ENCODE peak calls at places on chromosome 14, in five cellular contexts. One of them, this sample, is unnamed. For H3K36me3, the result is how much of the 10 kb centered on the place peaks cover.

GRCh38 chr14:81435578-81436295 is 35.6 kb upstream of the STON2 start:
- DNase-seq in tibial artery: peak
- DNase-seq in heart left ventricle: peak
- DNase-seq in aorta: peak
- DNase-seq in CD8-positive, alpha-beta T cell: peak
- DNase-seq in this sample: no peak

GRCh38 chr14:31291210-31291609 is 83.6 kb upstream of the HECTD1 start:
- DNase-seq in tibial artery: no peak
- DNase-seq in heart left ventricle: no peak
- DNase-seq in aorta: no peak
- DNase-seq in CD8-positive, alpha-beta T cell: no peak
- DNase-seq in this sample: no peak

GRCh38 chr14:93285048-93285447 is 47.8 kb downstream of the BTBD7 start:
- DNase-seq in tibial artery: no peak
- DNase-seq in heart left ventricle: no peak
- DNase-seq in aorta: no peak
- DNase-seq in CD8-positive, alpha-beta T cell: no peak
- DNase-seq in this sample: no peak

GRCh38 chr14:71322660-71323250 is 415.5 kb downstream of the PCNX1 start:
- DNase-seq in tibial artery: no peak
- DNase-seq in heart left ventricle: no peak
- DNase-seq in aorta: no peak
- DNase-seq in CD8-positive, alpha-beta T cell: no peak
- DNase-seq in this sample: peak

GRCh38 chr14:59632381-59632780 is 55.8 kb upstream of the CCDC175 start:
- DNase-seq in tibial artery: no peak
- DNase-seq in heart left ventricle: no peak
- DNase-seq in aorta: no peak
- DNase-seq in CD8-positive, alpha-beta T cell: no peak
- DNase-seq in this sample: no peak

GRCh38 chr14:39322807-39323206 is 89.1 kb downstream of the MIA2 start:
- DNase-seq in tibial artery: no peak
- DNase-seq in heart left ventricle: no peak
- DNase-seq in aorta: no peak
- DNase-seq in CD8-positive, alpha-beta T cell: no peak
- DNase-seq in this sample: no peak

GRCh38 chr14:38839743-38840375 is 263.2 kb downstream of the SEC23A start:
- DNase-seq in tibial artery: no peak
- DNase-seq in heart left ventricle: no peak
- DNase-seq in aorta: no peak
- DNase-seq in CD8-positive, alpha-beta T cell: no peak
- DNase-seq in this sample: no peak

GRCh38 chr14:34496679-34497513 is 34.9 kb upstream of the SPTSSA start:
- DNase-seq in tibial artery: peak
- DNase-seq in heart left ventricle: peak
- DNase-seq in aorta: peak
- DNase-seq in CD8-positive, alpha-beta T cell: no peak
- DNase-seq in this sample: no peak

GRCh38 chr14:48323655-48324054 is 648.2 kb upstream of the MDGA2 start:
- DNase-seq in tibial artery: no peak
- DNase-seq in heart left ventricle: no peak
- DNase-seq in aorta: no peak
- DNase-seq in CD8-positive, alpha-beta T cell: no peak
- DNase-seq in this sample: no peak

GRCh38 chr14:93269341-93270068 is 62.4 kb downstream of the UBR7 start:
- DNase-seq in tibial artery: no peak
- DNase-seq in heart left ventricle: no peak
- DNase-seq in aorta: no peak
- DNase-seq in CD8-positive, alpha-beta T cell: no peak
- DNase-seq in this sample: no peak

GRCh38 chr14:69039287-69039628 is 60.2 kb upstream of the ACTN1 start:
- DNase-seq in tibial artery: no peak
- DNase-seq in heart left ventricle: no peak
- DNase-seq in aorta: no peak
- DNase-seq in CD8-positive, alpha-beta T cell: no peak
- DNase-seq in this sample: no peak

GRCh38 chr14:89252887-89253532 is 164.0 kb downstream of the FOXN3 start:
- DNase-seq in tibial artery: peak
- DNase-seq in heart left ventricle: no peak
- DNase-seq in aorta: peak
- DNase-seq in CD8-positive, alpha-beta T cell: no peak
- DNase-seq in this sample: no peak

GRCh38 chr14:33762462-33762861 is 188.4 kb downstream of the EGLN3 start:
- DNase-seq in tibial artery: no peak
- DNase-seq in heart left ventricle: no peak
- DNase-seq in aorta: no peak
- DNase-seq in CD8-positive, alpha-beta T cell: no peak
- DNase-seq in this sample: no peak

GRCh38 chr14:102241147-102241546 is 63.8 kb downstream of the MOK start:
- DNase-seq in tibial artery: no peak
- DNase-seq in heart left ventricle: no peak
- DNase-seq in aorta: peak
- DNase-seq in CD8-positive, alpha-beta T cell: no peak
- DNase-seq in this sample: no peak

GRCh38 chr14:77849711-77850110 is 49.8 kb downstream of the ADCK1 start:
- DNase-seq in tibial artery: no peak
- DNase-seq in heart left ventricle: no peak
- DNase-seq in aorta: no peak
- DNase-seq in CD8-positive, alpha-beta T cell: no peak
- DNase-seq in this sample: no peak

GRCh38 chr14:90774316-90774715 is 41.9 kb downstream of the TTC7B start:
- DNase-seq in tibial artery: no peak
- DNase-seq in heart left ventricle: no peak
- DNase-seq in aorta: no peak
- DNase-seq in CD8-positive, alpha-beta T cell: no peak
- DNase-seq in this sample: no peak

GRCh38 chr14:49995162-49995561 is 102.3 kb downstream of the ARF6 start:
- DNase-seq in tibial artery: no peak
- DNase-seq in heart left ventricle: no peak
- DNase-seq in aorta: no peak
- DNase-seq in CD8-positive, alpha-beta T cell: no peak
- DNase-seq in this sample: no peak

DNA sequence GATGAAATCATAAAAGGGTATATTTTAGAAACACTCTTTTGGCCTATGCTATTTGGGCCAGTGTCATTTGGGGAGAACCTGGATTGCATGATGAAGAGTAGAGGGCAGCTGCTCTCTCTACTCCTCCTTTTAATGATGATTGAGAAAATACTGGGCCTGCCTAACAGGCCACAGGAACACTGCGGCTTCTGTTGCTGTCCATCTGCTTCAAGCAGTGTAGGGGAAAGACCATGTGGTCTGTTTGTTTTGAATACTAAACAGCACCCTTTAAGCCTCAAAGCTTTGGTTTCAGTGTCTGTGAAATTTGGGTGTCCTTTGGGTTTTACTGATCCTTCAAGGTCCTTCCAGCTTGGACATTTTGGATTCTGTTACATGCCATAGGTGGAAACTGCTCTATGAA is 78.0 kb downstream of the TTC6 start:
- DNase-seq in tibial artery: no peak
- DNase-seq in heart left ventricle: no peak
- DNase-seq in aorta: no peak
- DNase-seq in CD8-positive, alpha-beta T cell: no peak
- DNase-seq in this sample: no peak
- H3K27ac ChIP-seq in tibial artery: no peak
- H3K27ac ChIP-seq in heart left ventricle: no peak
- H3K27ac ChIP-seq in aorta: no peak
- H3K27ac ChIP-seq in CD8-positive, alpha-beta T cell: no peak
- H3K27ac ChIP-seq in this sample: no peak

DNA sequence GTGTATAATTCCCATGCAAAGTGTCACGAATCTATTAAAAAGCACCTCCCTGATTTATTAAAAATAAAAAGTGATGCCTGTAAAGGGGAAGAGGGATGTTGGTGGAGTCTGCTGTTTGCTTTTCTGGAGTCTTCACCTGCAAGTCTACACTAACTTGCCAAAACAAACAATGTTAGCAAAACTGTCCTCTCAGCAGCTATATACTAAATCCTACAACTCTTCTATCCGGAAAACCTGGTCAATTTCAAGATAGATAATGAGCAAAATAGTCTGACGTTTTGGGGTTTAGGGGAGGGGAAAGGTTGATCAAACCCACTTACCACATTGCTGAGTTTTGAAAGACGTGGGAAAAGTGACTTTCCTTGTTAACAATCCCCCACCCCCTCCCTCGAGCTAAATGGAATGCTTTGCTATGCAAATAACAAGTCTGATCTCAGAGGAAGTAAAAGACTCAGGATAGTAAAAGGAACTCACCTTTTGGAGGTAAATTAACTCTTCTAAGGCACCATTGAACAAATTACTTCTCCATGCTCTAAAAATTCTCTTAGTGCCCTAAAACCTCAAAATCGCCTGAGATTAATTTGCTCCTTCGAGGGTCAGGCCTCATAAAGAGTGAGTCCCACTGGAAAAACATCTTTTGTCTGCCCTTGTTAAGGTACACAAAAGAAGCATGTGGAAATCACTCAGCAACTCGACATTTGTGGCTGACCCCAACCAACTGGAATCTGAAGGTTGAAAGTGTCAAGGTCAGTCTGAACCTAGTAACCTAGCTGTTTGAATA is 13.5 kb downstream of the BMP4 start:
- DNase-seq in tibial artery: no peak
- DNase-seq in heart left ventricle: no peak
- DNase-seq in aorta: no peak
- DNase-seq in CD8-positive, alpha-beta T cell: no peak
- DNase-seq in this sample: no peak
- H3K36me3 ChIP-seq in tibial artery: under half
- H3K36me3 ChIP-seq in heart left ventricle: under half
- H3K36me3 ChIP-seq in aorta: under half
- H3K36me3 ChIP-seq in CD8-positive, alpha-beta T cell: under half
- H3K36me3 ChIP-seq in this sample: under half

GRCh38 chr14:103524002-103524785 is 1.6 kb upstream of the CKB start:
- DNase-seq in tibial artery: no peak
- DNase-seq in heart left ventricle: no peak
- DNase-seq in aorta: no peak
- DNase-seq in CD8-positive, alpha-beta T cell: no peak
- DNase-seq in this sample: no peak

GRCh38 chr14:103523583-103523969 is 946 bp upstream of the CKB start:
- DNase-seq in tibial artery: no peak
- DNase-seq in heart left ventricle: no peak
- DNase-seq in aorta: no peak
- DNase-seq in CD8-positive, alpha-beta T cell: no peak
- DNase-seq in this sample: no peak

GRCh38 chr14:103522028-103522581 is 525 bp downstream of the CKB start:
- DNase-seq in tibial artery: peak
- DNase-seq in heart left ventricle: peak
- DNase-seq in aorta: peak
- DNase-seq in CD8-positive, alpha-beta T cell: no peak
- DNase-seq in this sample: no peak

GRCh38 chr14:103521438-103521961 is 1.1 kb downstream of the CKB start:
- DNase-seq in tibial artery: no peak
- DNase-seq in heart left ventricle: peak
- DNase-seq in aorta: no peak
- DNase-seq in CD8-positive, alpha-beta T cell: no peak
- DNase-seq in this sample: peak

GRCh38 chr14:103522649-103523582 is at the start of gene CKB:
- DNase-seq in tibial artery: peak
- DNase-seq in heart left ventricle: peak
- DNase-seq in aorta: peak
- DNase-seq in CD8-positive, alpha-beta T cell: peak
- DNase-seq in this sample: no peak
- H3K27ac ChIP-seq in tibial artery: peak
- H3K27ac ChIP-seq in heart left ventricle: peak
- H3K27ac ChIP-seq in aorta: peak
- H3K27ac ChIP-seq in CD8-positive, alpha-beta T cell: no peak
- H3K27ac ChIP-seq in this sample: peak

GRCh38 chr14:100336618-100337530 is 13.7 kb downstream of the SLC25A47 start:
- DNase-seq in tibial artery: peak
- DNase-seq in heart left ventricle: no peak
- DNase-seq in aorta: peak
- DNase-seq in CD8-positive, alpha-beta T cell: no peak
- DNase-seq in this sample: no peak
- H3K36me3 ChIP-seq in tibial artery: half or more
- H3K36me3 ChIP-seq in heart left ventricle: half or more
- H3K36me3 ChIP-seq in aorta: under half
- H3K36me3 ChIP-seq in CD8-positive, alpha-beta T cell: under half
- H3K36me3 ChIP-seq in this sample: under half